ENCODE peak calls at places on chromosomes 7 and 10, in nine cellular contexts. A, P, O, K, S, W, Q, Z and H are unnamed samples.

GRCh38 chr7:131895541-131896173 is 339.2 kb upstream of the PODXL start:
- DNase-seq in W (no peak), K (no peak), O (no peak), P (no peak), S (no peak), Z (peak), Q (no peak), A (no peak), H (no peak)

GRCh38 chr7:17939670-17940301 is 508 bp downstream of the SNX13 start:
- DNase-seq in Z (peak), W (peak), O (peak), A (peak), S (peak), P (peak), K (peak), Q (peak), H (peak)

GRCh38 chr10:48526371-48526821 is 78.5 kb downstream of the ARHGAP22 start:
- DNase-seq in O (no peak), K (no peak), A (peak), W (no peak), Z (no peak), S (peak), Q (no peak), P (no peak), H (no peak)

GRCh38 chr10:87538092-87538795 is 33.6 kb downstream of the MINPP1 start:
- DNase-seq in P (no peak), A (no peak), K (no peak), Q (no peak), Z (peak), W (no peak), O (no peak), S (no peak), H (no peak)

GRCh38 chr10:124231188-124232135 is 138.1 kb upstream of the CHST15 start:
- DNase-seq in S (peak), Z (no peak), W (peak), O (no peak), P (no peak), Q (no peak), K (no peak), A (no peak), H (no peak)

GRCh38 chr10:113128450-113129105 is 178.5 kb downstream of the TCF7L2 start:
- DNase-seq in P (no peak), Q (no peak), W (no peak), S (no peak), K (no peak), A (no peak), Z (no peak), O (no peak), H (no peak)

GRCh38 chr10:87585565-87586514 is 73.8 kb upstream of the PAPSS2 start:
- DNase-seq in Q (no peak), P (no peak), Z (no peak), W (no peak), O (peak), K (no peak), S (no peak), A (peak), H (no peak)

GRCh38 chr10:130409931-130410330 is 273.7 kb downstream of the GLRX3 start:
- DNase-seq in P (no peak), Q (no peak), A (no peak), O (no peak), K (no peak), S (peak), Z (no peak), W (no peak), H (no peak)

GRCh38 chr7:107591410-107591809 is 11.4 kb downstream of the BCAP29 start:
- DNase-seq in O (no peak), A (no peak), K (no peak), W (no peak), P (no peak), Z (no peak), S (peak), Q (no peak), H (no peak)

GRCh38 chr7:54802841-54803240 is 43.8 kb upstream of the SEC61G start:
- DNase-seq in O (no peak), K (no peak), Q (no peak), S (no peak), W (no peak), Z (no peak), P (no peak), A (no peak), H (no peak)

GRCh38 chr7:53340220-53340619 is 304.8 kb downstream of the POM121L12 start:
- DNase-seq in Z (peak), P (no peak), Q (no peak), A (no peak), W (no peak), K (no peak), O (no peak), S (no peak), H (no peak)

GRCh38 chr10:131638481-131639278 is 262.1 kb upstream of the PPP2R2D start:
- DNase-seq in Z (no peak), O (no peak), K (no peak), P (peak), W (no peak), S (no peak), Q (no peak), A (no peak), H (no peak)

GRCh38 chr7:105016083-105017075 is 2.4 kb downstream of the KMT2E start:
- DNase-seq in P (no peak), A (no peak), Z (no peak), O (no peak), S (no peak), K (no peak), W (no peak), Q (no peak), H (no peak)

GRCh38 chr10:79340646-79341244 is 6.5 kb upstream of the PPIF start:
- DNase-seq in A (no peak), W (no peak), Z (no peak), O (no peak), Q (peak), S (peak), P (no peak), K (no peak), H (no peak)

GRCh38 chr10:109456566-109457361 is 466.5 kb downstream of the XPNPEP1 start:
- DNase-seq in O (no peak), Q (no peak), Z (peak), W (no peak), K (no peak), A (no peak), S (no peak), P (no peak), H (peak)

GRCh38 chr10:99203310-99203709 is 32.3 kb downstream of the HPSE2 start:
- DNase-seq in P (no peak), A (no peak), K (no peak), Q (no peak), Z (no peak), O (no peak), S (no peak), W (no peak), H (no peak)

DNA sequence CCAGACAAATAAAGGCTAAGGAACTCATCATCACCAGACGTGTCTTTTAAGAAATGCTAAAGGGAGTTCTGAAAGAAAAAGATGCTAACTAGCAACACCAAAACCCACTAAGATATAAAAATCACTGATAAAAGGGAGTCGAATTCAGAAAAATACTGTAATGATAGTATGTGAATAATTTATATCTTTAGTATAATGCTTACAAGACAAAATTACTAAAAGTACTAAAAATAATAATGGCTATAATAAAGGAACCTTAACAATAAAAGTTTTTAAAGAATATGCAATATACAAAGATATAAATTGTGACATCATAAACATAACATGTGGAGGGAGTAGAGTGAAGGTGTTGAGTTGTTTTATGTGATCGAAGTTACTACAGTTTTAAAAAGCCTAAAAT is 28.3 kb downstream of the HPSE2 start:
- DNase-seq in Q (no peak), Z (no peak), P (no peak), K (no peak), O (no peak), S (no peak), A (no peak), W (no peak), H (no peak)
- TF ChIP-seq CTCF in Q (no peak), Z (no peak), P (no peak), K (no peak), O (no peak), S (no peak), A (no peak), W (no peak), H (no peak)

DNA sequence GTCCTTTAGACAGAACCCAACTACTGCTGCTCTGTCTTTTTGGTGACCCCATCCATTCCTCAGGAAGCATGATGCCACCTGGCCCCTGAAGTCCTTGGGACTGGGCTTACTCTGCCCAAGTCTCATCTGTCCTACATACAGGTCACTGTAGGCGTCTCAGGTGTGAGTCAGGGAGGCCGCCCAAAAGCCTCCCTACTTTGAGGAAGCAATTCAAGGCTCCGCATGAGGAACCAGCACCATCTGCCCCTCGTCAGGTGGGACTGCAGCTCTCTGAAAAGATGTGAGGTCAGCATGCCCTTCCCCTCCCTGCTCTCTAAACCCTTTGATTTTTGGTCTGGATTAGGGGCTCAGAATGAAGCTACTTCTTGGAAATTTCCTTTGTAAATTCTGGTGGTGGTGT is 354.8 kb downstream of the CXCL12 start:
- DNase-seq in S (no peak), K (no peak), Z (peak), W (peak), O (no peak), P (no peak), Q (no peak), A (no peak), H (no peak)
- TF ChIP-seq CTCF in S (no peak), K (peak), Z (peak), W (peak), O (no peak), P (no peak), Q (no peak), A (no peak), H (peak)

GRCh38 chr7:28163955-28164354 is 16.6 kb downstream of the JAZF1 start:
- DNase-seq in S (no peak), Z (no peak), A (no peak), Q (no peak), P (no peak), W (no peak), K (no peak), O (no peak), H (no peak)
- TF ChIP-seq CTCF in S (no peak), Z (no peak), A (no peak), Q (no peak), P (no peak), W (peak), K (no peak), O (no peak), H (no peak)

GRCh38 chr7:13990984-13991790 is 1.7 kb upstream of the ETV1 start:
- DNase-seq in S (peak), K (peak), P (peak), A (peak), O (peak), W (no peak), Q (peak), Z (peak), H (peak)
- TF ChIP-seq CTCF in S (no peak), K (no peak), P (no peak), A (no peak), O (peak), W (no peak), Q (no peak), Z (no peak), H (no peak)

GRCh38 chr10:127855584-127855881 is 37.2 kb downstream of the CLRN3 start:
- DNase-seq in A (no peak), Z (no peak), O (no peak), P (no peak), Q (no peak), S (peak), K (no peak), W (no peak), H (no peak)

GRCh38 chr10:127852456-127852855 is 40.3 kb downstream of the CLRN3 start:
- DNase-seq in A (no peak), S (peak), K (no peak), W (no peak), O (no peak), Q (no peak), Z (no peak), P (no peak), H (no peak)

GRCh38 chr10:127854769-127855583 is 37.8 kb downstream of the CLRN3 start:
- DNase-seq in Z (no peak), K (no peak), Q (no peak), S (peak), P (no peak), A (no peak), O (no peak), W (peak), H (no peak)

GRCh38 chr10:127855976-127856375 is 36.8 kb downstream of the CLRN3 start:
- DNase-seq in Z (no peak), W (no peak), O (no peak), S (peak), K (no peak), Q (no peak), A (no peak), P (no peak), H (peak)

GRCh38 chr10:127853868-127854768 is 38.6 kb downstream of the CLRN3 start:
- DNase-seq in K (peak), S (peak), P (peak), O (peak), Z (peak), Q (peak), W (peak), A (peak), H (peak)
- TF ChIP-seq CTCF in K (peak), S (peak), P (peak), O (peak), Z (peak), Q (peak), W (peak), A (no peak), H (peak)

DNA sequence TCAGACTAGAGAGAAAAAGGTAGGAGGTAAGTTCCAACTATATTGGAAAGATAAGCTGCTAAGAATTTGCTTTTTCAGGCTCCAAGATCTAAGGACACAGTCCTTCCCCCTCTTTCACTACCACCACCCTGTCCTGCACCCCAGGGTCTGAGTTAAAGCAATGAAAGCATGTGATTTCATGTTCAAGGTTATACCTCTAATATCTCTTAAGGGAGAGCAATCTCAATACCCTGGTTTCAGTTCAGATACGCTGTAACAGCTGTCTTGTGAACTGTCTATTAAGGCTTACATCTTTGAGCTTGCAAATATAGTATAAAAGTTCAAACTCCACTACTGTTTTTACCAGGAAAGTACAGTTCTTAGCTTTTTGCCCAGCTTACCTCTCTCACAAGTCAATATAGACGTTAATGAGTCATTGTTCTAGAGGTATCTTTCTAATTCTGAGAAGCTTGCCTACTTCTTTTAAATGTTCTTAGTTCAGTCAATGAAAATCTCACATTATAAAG is 2.6 kb downstream of the CPVL start:
- DNase-seq in O (no peak), W (no peak), Q (no peak), A (no peak), K (no peak), Z (no peak), P (no peak), S (no peak), H (no peak)
- TF ChIP-seq CTCF in O (no peak), W (no peak), Q (no peak), A (no peak), K (no peak), Z (no peak), P (no peak), S (no peak), H (no peak)

DNA sequence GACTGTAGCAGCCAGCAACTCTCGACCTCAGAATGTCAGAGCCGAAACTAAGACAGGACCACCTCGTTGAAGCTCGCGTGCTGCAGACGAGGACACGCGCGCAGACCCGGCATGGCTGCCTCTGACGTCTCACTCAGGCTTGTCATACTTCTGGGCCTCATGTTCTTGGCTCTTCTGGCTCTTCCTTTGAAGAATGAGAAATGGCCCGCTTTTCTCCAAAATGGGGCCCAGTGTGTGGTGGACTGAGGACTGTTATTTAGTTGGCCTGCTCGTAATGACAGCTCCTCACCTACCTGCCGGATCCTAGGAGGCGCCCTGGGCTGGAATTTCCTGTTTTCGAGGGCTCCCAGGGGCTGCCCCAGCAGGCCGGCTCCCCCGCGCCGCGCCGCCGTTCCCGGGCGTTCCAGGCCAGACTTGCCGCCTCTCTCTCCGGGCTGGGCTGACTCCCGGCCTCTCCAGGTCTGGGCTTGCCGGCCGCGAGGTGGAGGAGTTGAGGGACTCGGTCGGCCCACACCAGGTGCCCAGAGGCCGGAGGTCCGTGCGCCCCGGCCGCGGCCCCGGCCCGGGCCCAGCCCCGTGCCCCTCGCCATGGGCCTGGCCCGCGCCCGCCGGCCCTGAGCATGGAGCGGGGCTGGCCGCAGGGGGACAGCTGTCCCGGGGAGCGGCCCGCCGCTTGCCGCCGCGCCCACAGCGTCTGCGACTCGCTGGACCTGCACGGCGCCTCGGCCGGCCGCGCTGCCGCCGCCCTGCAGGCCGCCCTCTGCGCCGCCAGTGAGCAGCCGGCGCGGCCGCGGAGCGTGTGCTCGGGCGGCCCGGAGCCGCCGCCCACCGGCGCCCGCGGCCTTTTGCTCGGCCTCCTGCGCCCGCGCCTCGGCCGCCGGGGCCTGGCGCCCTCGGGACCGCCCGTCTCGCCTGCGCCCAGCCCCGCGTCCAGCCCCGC is 28.1 kb downstream of the AGAP3 start:
- DNase-seq in P (peak), O (no peak), W (no peak), A (peak), K (no peak), Z (peak), S (no peak), Q (no peak), H (peak)
- TF ChIP-seq CTCF in P (no peak), O (no peak), W (no peak), A (no peak), K (no peak), Z (peak), S (no peak), Q (no peak), H (no peak)

DNA sequence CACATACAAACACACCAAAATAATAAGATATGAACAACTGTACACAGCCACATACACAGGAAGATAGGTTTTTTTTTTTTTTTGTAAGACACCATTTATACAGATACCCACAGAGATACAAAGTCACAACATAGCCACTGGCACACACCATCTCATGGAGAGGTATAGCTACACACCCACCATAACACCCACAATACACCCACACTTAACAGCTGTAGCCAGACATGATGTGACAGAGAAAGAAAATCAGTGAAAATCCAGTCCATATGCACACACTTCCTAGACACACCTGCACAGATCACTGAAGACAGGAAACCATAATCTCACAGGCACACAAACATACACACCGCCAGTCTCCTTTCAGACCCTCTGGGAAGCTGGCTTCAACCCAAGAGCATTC is 62.4 kb upstream of the PAX2 start:
- DNase-seq in K (no peak), O (no peak), Q (no peak), W (no peak), S (no peak), P (no peak), A (no peak), Z (no peak), H (no peak)
- TF ChIP-seq CTCF in K (no peak), O (no peak), Q (no peak), W (no peak), S (no peak), P (no peak), A (no peak), Z (no peak), H (no peak)